ENCODE peak calls at places on chromosome 13, in nine cellular contexts. O is uterus, G is right lobe of liver, C is esophagus squamous epithelium, U is HCT116, L is suprapubic skin, I is A549, K is stomach, W is ovary. Z is an unnamed sample.

GRCh38 chr13:21137696-21138095 is 38.7 kb downstream of the SKA3 start:
- DNase-seq in O (no peak), C (no peak), L (no peak), W (no peak), U (peak; percentile 59), I (no peak), K (no peak), G (no peak), Z (no peak)

GRCh38 chr13:80173224-80173623 is 167.7 kb downstream of the SPRY2 start:
- DNase-seq in W (no peak), K (no peak), G (no peak), I (no peak), O (no peak), L (no peak), U (no peak), C (no peak), Z (no peak)

GRCh38 chr13:111486801-111487200 is 166.4 kb downstream of the TEX29 start:
- DNase-seq in O (no peak), L (no peak), K (peak; percentile 18), I (no peak), U (no peak), C (no peak), G (no peak), W (no peak), Z (no peak)

GRCh38 chr13:39463611-39464010 is 139.4 kb downstream of the LHFPL6 start:
- DNase-seq in O (no peak), C (no peak), I (no peak), U (no peak), L (no peak), G (no peak), K (no peak), W (no peak), Z (no peak)

GRCh38 chr13:97226788-97227627 is 4.9 kb downstream of the MBNL2 start:
- DNase-seq in C (no peak), U (no peak), O (no peak), I (no peak), L (no peak), G (no peak), W (no peak), K (peak; percentile 34), Z (no peak)

GRCh38 chr13:107516517-107516916 is 698.8 kb downstream of the LIG4 start:
- DNase-seq in I (no peak), C (no peak), L (no peak), W (no peak), O (no peak), G (no peak), K (no peak), U (no peak), Z (no peak)

GRCh38 chr13:94198666-94199065 is 280.8 kb downstream of the DCT start:
- DNase-seq in K (no peak), L (no peak), G (no peak), U (no peak), W (no peak), C (no peak), I (no peak), O (no peak), Z (no peak)

GRCh38 chr13:104586010-104586746 is 1520.0 kb upstream of the SLC10A2 start:
- DNase-seq in K (no peak), U (peak; percentile 18), C (no peak), W (no peak), G (no peak), I (no peak), O (no peak), L (no peak), Z (no peak)

GRCh38 chr13:30905932-30906383 is at the start of gene MEDAG:
- DNase-seq in G (no peak), C (peak; percentile 6), U (no peak), I (no peak), L (peak; percentile 93), K (no peak), O (peak; percentile 81), W (peak; percentile 75), Z (peak; percentile 37)

GRCh38 chr13:35514166-35514565 is 37.7 kb upstream of the MAB21L1 start:
- DNase-seq in O (no peak), C (no peak), K (no peak), U (no peak), W (no peak), G (no peak), L (no peak), I (no peak), Z (no peak)

GRCh38 chr13:20637811-20638210 is 65.7 kb upstream of the IL17D start:
- DNase-seq in W (no peak), K (no peak), U (no peak), O (no peak), L (no peak), C (no peak), I (no peak), G (no peak), Z (no peak)

GRCh38 chr13:36385471-36385870 is 39.3 kb upstream of the SPART start:
- DNase-seq in U (no peak), C (no peak), L (no peak), K (no peak), G (no peak), I (no peak), W (no peak), O (no peak), Z (no peak)

GRCh38 chr13:106612688-106613087 is 44.8 kb upstream of the ARGLU1 start:
- DNase-seq in W (peak; percentile 91), C (no peak), L (peak; percentile 84), U (no peak), O (peak; percentile 81), I (no peak), K (peak; percentile 63), G (peak; percentile 72), Z (no peak)

DNA sequence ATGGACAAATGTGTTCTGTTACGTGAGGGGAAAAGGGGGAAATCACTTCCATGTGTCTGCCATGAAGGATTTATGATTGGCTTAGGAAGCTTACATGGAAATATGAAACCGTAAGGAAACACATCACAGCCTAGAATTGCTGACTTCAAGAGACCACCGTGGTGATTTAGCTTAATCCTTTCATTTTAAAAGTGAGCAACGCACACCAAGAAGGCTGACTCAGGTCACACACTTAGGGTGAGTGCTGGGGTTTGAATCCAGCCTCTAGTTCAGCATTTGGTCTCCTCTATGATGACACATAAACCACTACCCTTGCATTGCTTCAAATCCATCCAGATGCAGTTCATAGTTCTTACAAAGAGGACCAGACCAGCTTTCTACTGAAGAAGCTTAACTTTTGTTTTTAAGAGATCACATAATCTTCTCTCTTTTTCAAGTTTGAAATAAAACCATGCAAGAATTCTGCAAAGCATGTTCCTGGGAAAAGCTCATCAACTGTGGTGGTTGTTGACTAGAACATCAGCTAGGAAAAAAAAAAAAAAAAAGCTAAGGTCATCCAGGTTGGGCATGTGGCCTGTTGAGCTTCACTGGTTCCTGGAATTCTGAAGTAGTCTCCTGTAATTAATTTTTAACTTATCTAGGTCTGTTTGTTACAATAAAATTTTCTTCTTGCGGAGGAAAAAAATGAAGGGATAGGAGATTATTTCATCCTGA is 60.2 kb upstream of the KL start:
- DNase-seq in K (no peak), I (no peak), W (no peak), C (no peak), O (no peak), U (no peak), L (no peak), G (no peak), Z (no peak)
- H3K4me1 ChIP-seq in K (no peaks in the 10 kb centered on the region), I (no peaks in the 10 kb centered on the region), W (no peaks in the 10 kb centered on the region), C (no peaks in the 10 kb centered on the region), O (no peaks in the 10 kb centered on the region), U (no peaks in the 10 kb centered on the region), L (no peaks in the 10 kb centered on the region), G (no peaks in the 10 kb centered on the region), Z (no peaks in the 10 kb centered on the region)

GRCh38 chr13:101116381-101116780 is 299.9 kb downstream of the NALCN start:
- DNase-seq in W (no peak), C (no peak), O (no peak), U (no peak), L (no peak), K (no peak), G (no peak), I (no peak), Z (no peak)
- H3K27ac ChIP-seq in W (no peak overlapping the region), C (no peak overlapping the region), O (no peak overlapping the region), U (no peak overlapping the region), L (no peak overlapping the region), K (no peak overlapping the region), G (no peak overlapping the region), I (no peak overlapping the region), Z (no peak overlapping the region)

DNA sequence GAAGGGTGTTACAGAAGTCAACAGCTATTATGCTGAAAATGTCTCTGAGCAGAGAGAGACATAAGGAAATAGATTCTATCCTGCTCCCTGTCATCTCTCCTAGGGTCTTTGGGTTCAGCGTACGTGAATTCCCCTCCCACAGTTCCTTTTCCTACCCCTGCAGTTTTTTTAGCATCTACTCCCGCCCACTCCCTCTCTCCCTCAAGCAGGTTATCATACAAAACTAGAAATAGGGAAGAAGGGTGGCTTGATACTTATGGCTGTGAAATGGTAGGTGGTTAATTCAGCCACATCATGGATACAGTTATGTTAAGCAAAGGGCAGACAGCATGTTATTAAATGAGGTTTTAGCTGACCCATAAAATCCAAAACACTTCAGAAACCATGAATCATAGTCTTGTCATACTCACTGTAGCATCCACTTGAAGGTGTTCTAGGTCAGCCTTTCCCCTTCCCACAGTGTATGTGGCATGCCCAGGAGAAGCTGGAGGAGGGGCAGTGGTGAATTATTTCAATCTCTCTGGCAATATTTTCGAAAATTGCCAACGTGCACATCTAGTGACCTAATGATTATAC is 236.8 kb upstream of the SERP2 start:
- DNase-seq in U (no peak), C (no peak), G (no peak), I (no peak), L (no peak), W (no peak), K (no peak), O (no peak), Z (no peak)
- TF ChIP-seq POLR2A in U (no peak), C (no peak), G (no peak), I (no peak), L (no peak), W (no peak), K (no peak), O (no peak), Z (no peak)

GRCh38 chr13:74068471-74068870 is 65.7 kb downstream of the KLF12 start:
- DNase-seq in U (no peak), O (no peak), K (no peak), G (no peak), L (no peak), I (no peak), C (no peak), W (no peak), Z (no peak)

GRCh38 chr13:74064805-74065204 is 69.4 kb downstream of the KLF12 start:
- DNase-seq in W (no peak), G (no peak), L (no peak), U (no peak), K (no peak), I (no peak), O (no peak), C (no peak), Z (no peak)

GRCh38 chr13:74067818-74068217 is 66.4 kb downstream of the KLF12 start:
- DNase-seq in I (no peak), L (no peak), O (no peak), G (no peak), C (no peak), W (no peak), U (no peak), K (no peak), Z (no peak)

GRCh38 chr13:74070065-74070464 is 64.1 kb downstream of the KLF12 start:
- DNase-seq in O (no peak), G (no peak), K (no peak), I (no peak), C (no peak), U (no peak), W (no peak), L (no peak), Z (no peak)

DNA sequence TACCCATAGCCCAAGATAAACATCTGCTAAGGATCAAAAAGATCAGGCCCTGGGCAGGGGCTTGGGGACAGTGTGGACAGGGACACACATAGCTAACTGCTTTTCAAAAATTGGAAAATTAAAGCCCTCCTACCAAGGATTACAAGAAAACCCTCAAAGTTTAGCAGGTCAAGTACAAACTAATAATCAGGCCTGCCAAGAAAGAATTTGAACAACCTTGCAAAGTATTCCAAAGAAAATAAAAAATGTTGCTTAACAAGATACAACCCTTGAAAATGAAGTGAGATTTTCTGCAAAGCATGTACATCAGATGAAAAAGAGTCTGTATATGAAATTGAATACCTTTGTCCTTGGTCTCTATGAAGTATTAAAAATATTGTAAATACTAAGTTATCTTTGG is 67.3 kb downstream of the KLF12 start:
- DNase-seq in W (no peak), G (no peak), C (no peak), L (no peak), O (no peak), I (no peak), K (no peak), U (no peak), Z (no peak)
- H3K4me1 ChIP-seq in W (peaks cover 8% of the 10 kb centered on the region), G (no peaks in the 10 kb centered on the region), C (peaks cover 28% of the 10 kb centered on the region), L (peaks cover 14% of the 10 kb centered on the region), O (peaks cover 5% of the 10 kb centered on the region), I (no peaks in the 10 kb centered on the region), K (no peaks in the 10 kb centered on the region), U (no peaks in the 10 kb centered on the region), Z (no peaks in the 10 kb centered on the region)

Z was measured in breast epithelium.